ENCODE peak calls at places on chromosomes 12 and 14, in seven cellular contexts. O, S, V, F, C, J and M are unnamed samples. For H3K4me1, the result is how much of the 10 kb centered on the place peaks cover.

GRCh38 chr14:104396682-104397470 is 182.7 kb upstream of the C14orf180 start:
- DNase-seq in O (peak), S (no peak), V (no peak), F (no peak), C (no peak), J (no peak), M (no peak)

GRCh38 chr14:102799684-102800562 is 22.7 kb downstream of the TRAF3 start:
- DNase-seq in O (no peak), S (no peak), V (no peak), F (no peak), C (no peak), J (no peak), M (no peak)

GRCh38 chr14:103534576-103535061 is 5.6 kb downstream of the TRMT61A start:
- DNase-seq in O (no peak), S (no peak), V (no peak), F (no peak), C (no peak), J (no peak), M (no peak)

GRCh38 chr12:6554990-6555691 is 701 bp downstream of the IFFO1 start:
- DNase-seq in O (no peak), S (no peak), V (no peak), F (no peak), C (no peak), J (peak), M (no peak)

GRCh38 chr14:55976219-55976618 is 142.0 kb upstream of the PELI2 start:
- DNase-seq in O (no peak), S (no peak), V (no peak), F (peak), C (peak), J (no peak), M (no peak)

GRCh38 chr14:50813544-50813863 is 17.5 kb downstream of the NIN start:
- DNase-seq in O (no peak), S (no peak), V (no peak), F (no peak), C (no peak), J (no peak), M (no peak)

GRCh38 chr12:3490848-3491382 is at the start of gene PRMT8:
- DNase-seq in O (peak), S (no peak), V (no peak), F (no peak), C (no peak), J (no peak), M (no peak)

GRCh38 chr14:96117997-96118790 is 79.0 kb downstream of the C14orf132 start:
- DNase-seq in O (no peak), S (no peak), V (no peak), F (no peak), C (no peak), J (no peak), M (no peak)

GRCh38 chr14:102729825-102730224 is 47.4 kb upstream of the TRAF3 start:
- DNase-seq in O (no peak), S (no peak), V (no peak), F (no peak), C (no peak), J (no peak), M (no peak)

GRCh38 chr12:75587340-75588106 is 76.1 kb upstream of the KRR1 start:
- DNase-seq in O (no peak), S (no peak), V (no peak), F (no peak), C (no peak), J (no peak), M (no peak)

GRCh38 chr14:96065661-96066459 is 26.7 kb downstream of the C14orf132 start:
- DNase-seq in O (no peak), S (no peak), V (no peak), F (no peak), C (no peak), J (no peak), M (no peak)

GRCh38 chr12:63387736-63388135 is 236.7 kb upstream of the AVPR1A start:
- DNase-seq in O (no peak), S (no peak), V (no peak), F (no peak), C (no peak), J (no peak), M (no peak)

GRCh38 chr12:99381992-99382391 is 265.6 kb upstream of the GARIN6 start:
- DNase-seq in O (no peak), S (no peak), V (no peak), F (no peak), C (no peak), J (no peak), M (no peak)

GRCh38 chr12:34033628-34034296 is 11.5 kb downstream of the ALG10 start:
- DNase-seq in O (no peak), S (no peak), V (no peak), F (no peak), C (no peak), J (no peak), M (no peak)

GRCh38 chr12:3752096-3752709 is 706 bp downstream of the CRACR2A start:
- DNase-seq in O (peak), S (peak), V (peak), F (peak), C (peak), J (no peak), M (peak)

GRCh38 chr12:80632835-80633234 is 74.6 kb upstream of the MYF6 start:
- DNase-seq in O (peak), S (no peak), V (no peak), F (no peak), C (no peak), J (no peak), M (no peak)

DNA sequence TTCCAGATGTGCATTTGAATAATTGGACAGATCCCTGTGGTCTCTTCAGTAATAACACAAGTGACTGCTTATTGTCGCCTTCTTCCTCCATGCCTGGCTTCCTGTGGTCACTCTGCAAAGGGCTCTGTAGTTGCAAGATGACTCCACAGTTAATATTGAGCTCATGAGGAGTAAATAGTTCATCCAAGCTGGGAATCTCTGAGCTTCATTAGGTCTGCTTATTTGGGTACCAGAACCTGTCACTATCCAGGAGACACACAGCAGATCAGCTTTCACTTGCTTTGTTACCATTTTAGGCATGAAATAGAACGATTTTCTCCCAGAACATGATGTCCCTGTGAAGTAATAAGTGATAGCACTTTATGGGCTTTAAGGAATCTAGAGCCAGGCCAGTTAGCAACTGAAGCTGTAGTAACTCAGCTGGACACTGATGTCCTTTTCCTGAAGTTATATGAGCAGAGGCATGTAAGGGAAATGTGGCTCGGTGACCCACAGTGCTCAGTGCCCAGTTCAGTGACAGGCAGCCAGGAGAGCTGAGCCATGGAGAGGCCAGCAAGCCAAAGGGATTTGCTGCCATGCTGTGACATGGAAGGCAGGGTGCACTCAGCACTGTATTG is 50.1 kb downstream of the CRADD start:
- DNase-seq in O (no peak), S (no peak), V (no peak), F (no peak), C (no peak), J (no peak), M (no peak)
- TF ChIP-seq CTCF in O (no peak), S (no peak), V (no peak), F (no peak), C (no peak), J (no peak), M (no peak)

DNA sequence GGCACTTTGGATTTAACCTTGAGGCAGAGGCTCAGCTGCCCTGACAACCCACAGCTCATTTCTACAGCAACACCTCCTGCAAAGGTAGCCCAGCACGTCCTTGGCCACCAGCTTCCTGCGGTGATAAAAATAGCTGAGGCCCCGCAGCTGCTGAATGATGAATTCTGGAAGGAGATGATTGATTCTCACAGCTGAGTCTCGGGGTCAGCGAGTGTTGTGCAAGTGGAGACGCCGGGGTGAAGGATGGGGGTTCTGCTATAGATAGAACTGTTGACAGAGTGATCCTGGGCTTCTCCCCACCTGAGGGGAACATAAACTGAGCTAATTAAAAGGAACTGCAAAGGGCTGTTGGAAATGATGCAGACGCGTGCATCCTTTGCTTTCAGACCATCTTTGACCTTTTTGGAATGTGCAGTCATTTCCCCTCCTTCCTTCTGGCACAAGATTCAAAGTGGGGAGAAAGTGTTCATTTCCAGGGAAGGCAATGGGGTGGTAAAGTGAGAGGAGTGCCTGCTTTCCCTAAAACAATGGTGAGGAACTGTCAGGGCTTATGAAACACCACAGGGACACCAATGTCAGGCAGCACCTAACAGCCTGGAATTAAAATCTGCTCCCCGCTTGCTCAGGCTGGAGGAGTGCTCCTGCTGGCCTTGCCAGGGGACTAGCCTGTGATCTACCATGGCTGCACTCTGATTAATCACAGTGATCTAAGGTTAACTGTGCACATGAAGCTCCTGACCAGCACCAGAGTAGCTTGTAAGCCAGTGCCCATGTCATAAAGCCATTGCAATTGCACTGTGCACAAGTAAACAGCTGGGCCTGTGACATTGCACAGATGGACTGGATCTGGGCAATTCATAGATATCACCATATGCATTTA is 145.3 kb downstream of the SLC38A6 start:
- DNase-seq in O (no peak), S (no peak), V (no peak), F (no peak), C (no peak), J (no peak), M (no peak)
- H3K4me1 ChIP-seq in O (under half), S (under half), V (under half), F (under half), C (under half), J (under half), M (under half)

GRCh38 chr12:57936513-57936883 is 4.9 kb upstream of the ATP23 start:
- DNase-seq in O (no peak), S (no peak), V (no peak), F (no peak), C (no peak), J (no peak), M (no peak)
- H3K27ac ChIP-seq in O (no peak), S (no peak), V (peak), F (peak), C (no peak), J (no peak), M (peak)

DNA sequence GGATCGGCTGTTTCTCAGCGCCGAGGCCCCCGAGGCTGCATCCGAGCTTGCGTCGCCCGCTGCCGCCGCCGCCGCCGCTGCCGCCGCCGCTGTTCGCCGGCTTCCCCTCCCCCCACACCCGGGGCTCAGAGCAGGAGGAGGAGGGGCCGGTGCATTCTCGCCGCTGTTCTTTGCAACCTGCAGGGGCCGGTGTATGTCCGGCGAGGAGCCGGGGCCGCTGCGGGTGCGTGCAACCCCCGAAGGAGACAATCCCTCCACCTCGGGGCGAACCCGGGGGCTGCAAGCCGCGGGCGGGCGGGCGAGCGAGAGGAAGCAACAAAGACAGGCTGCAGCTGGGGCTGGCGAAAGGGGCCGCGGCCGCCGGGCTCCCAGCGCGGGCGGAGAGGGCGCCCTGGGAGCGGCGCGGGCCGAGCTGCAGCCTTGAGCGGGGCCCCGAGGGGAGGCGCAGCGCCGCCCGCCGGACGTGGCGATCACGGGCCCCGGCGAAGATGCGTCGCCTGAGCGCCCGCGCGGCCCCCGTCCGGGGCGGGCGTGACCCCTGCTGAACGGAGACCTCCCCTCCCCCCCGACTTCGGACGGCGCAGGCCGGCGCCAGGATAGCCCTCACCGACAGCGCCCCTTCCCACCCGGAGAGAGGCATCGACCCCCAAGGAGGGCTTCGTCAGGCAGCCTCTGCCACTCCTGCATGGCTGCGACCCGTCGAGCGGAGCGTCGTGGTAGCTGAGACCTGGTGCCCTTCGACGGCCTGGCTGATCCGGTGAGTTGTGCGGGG is 702 bp downstream of the FAM222A start:
- DNase-seq in O (peak), S (peak), V (peak), F (peak), C (peak), J (peak), M (peak)
- TF ChIP-seq CTCF in O (peak), S (peak), V (peak), F (peak), C (no peak), J (peak), M (peak)

GRCh38 chr12:113847856-113848255 is 118.3 kb downstream of the RBM19 start:
- DNase-seq in O (no peak), S (no peak), V (no peak), F (no peak), C (no peak), J (no peak), M (no peak)
- H3K4me1 ChIP-seq in O (under half), S (under half), V (under half), F (under half), C (under half), J (under half), M (under half)

GRCh38 chr14:93789366-93790130 is 1.3 kb upstream of the PRIMA1 start:
- DNase-seq in O (peak), S (no peak), V (no peak), F (no peak), C (no peak), J (no peak), M (no peak)
- H3K27ac ChIP-seq in O (no peak), S (no peak), V (peak), F (peak), C (no peak), J (peak), M (peak)

DNA sequence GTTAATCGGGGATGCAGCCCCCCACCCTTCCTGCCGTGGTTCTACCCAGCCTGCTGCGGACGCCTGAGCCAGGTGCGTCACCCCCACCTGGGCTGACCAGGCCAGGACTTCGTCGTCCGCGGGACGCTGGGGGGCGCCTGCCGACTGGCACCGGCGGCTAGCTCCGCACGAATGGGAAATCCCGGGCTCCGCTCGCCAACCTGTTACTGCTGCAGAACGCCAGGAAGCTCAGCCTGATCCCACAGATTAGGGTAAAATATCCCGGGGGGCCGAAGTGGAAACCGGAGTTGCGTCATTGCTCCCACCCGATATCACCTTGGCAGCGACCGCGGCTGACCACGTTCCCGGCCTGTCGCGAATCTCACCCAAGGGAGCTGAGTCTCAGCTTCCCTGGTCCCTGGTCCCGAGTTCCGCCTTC is 528 bp upstream of the VDR start:
- DNase-seq in O (peak), S (peak), V (peak), F (peak), C (peak), J (peak), M (peak)
- TF ChIP-seq CTCF in O (peak), S (peak), V (peak), F (peak), C (peak), J (peak), M (peak)